ENCODE peak calls at places on chromosome 3, in nine cellular contexts. One of them, this sample, is unnamed.

GRCh38 chr3:111326144-111326995 is 215.6 kb upstream of the CD96 start:
- DNase-seq in CD8-positive, alpha-beta T cell: no peak
- DNase-seq in cardiac muscle cell: peak
- DNase-seq in CD4-positive, alpha-beta T cell: no peak
- DNase-seq in ureter: no peak
- DNase-seq in pulmonary artery endothelial cell: no peak
- DNase-seq in posterior vena cava: no peak
- DNase-seq in mucosa of gallbladder: no peak
- DNase-seq in activated T-helper 9 cell treated with anti-CD3 and anti-CD28 coated beads, Interleukin-2, amount 50 U/mL, for 16 hours: no peak
- DNase-seq in this sample: no peak

GRCh38 chr3:62723636-62724217 is 151.5 kb downstream of the CADPS start:
- DNase-seq in CD8-positive, alpha-beta T cell: no peak
- DNase-seq in cardiac muscle cell: no peak
- DNase-seq in CD4-positive, alpha-beta T cell: no peak
- DNase-seq in ureter: no peak
- DNase-seq in pulmonary artery endothelial cell: no peak
- DNase-seq in posterior vena cava: no peak
- DNase-seq in mucosa of gallbladder: no peak
- DNase-seq in activated T-helper 9 cell treated with anti-CD3 and anti-CD28 coated beads, Interleukin-2, amount 50 U/mL, for 16 hours: no peak
- DNase-seq in this sample: no peak

GRCh38 chr3:150757364-150757763 is 5.6 kb downstream of the SIAH2 start:
- DNase-seq in CD8-positive, alpha-beta T cell: no peak
- DNase-seq in cardiac muscle cell: no peak
- DNase-seq in CD4-positive, alpha-beta T cell: no peak
- DNase-seq in ureter: no peak
- DNase-seq in pulmonary artery endothelial cell: no peak
- DNase-seq in posterior vena cava: no peak
- DNase-seq in mucosa of gallbladder: no peak
- DNase-seq in activated T-helper 9 cell treated with anti-CD3 and anti-CD28 coated beads, Interleukin-2, amount 50 U/mL, for 16 hours: no peak
- DNase-seq in this sample: no peak

GRCh38 chr3:49804141-49805041 is 1.3 kb downstream of the INKA1 start:
- DNase-seq in CD8-positive, alpha-beta T cell: no peak
- DNase-seq in cardiac muscle cell: no peak
- DNase-seq in CD4-positive, alpha-beta T cell: no peak
- DNase-seq in ureter: no peak
- DNase-seq in pulmonary artery endothelial cell: no peak
- DNase-seq in posterior vena cava: no peak
- DNase-seq in mucosa of gallbladder: no peak
- DNase-seq in activated T-helper 9 cell treated with anti-CD3 and anti-CD28 coated beads, Interleukin-2, amount 50 U/mL, for 16 hours: no peak
- DNase-seq in this sample: no peak

GRCh38 chr3:44509985-44510360 is 32.5 kb upstream of the ZNF445 start:
- DNase-seq in CD8-positive, alpha-beta T cell: no peak
- DNase-seq in cardiac muscle cell: peak
- DNase-seq in CD4-positive, alpha-beta T cell: no peak
- DNase-seq in ureter: no peak
- DNase-seq in pulmonary artery endothelial cell: no peak
- DNase-seq in posterior vena cava: no peak
- DNase-seq in mucosa of gallbladder: no peak
- DNase-seq in activated T-helper 9 cell treated with anti-CD3 and anti-CD28 coated beads, Interleukin-2, amount 50 U/mL, for 16 hours: no peak
- DNase-seq in this sample: no peak

GRCh38 chr3:108511490-108511889 is 1.1 kb upstream of the MYH15 start:
- DNase-seq in CD8-positive, alpha-beta T cell: no peak
- DNase-seq in cardiac muscle cell: no peak
- DNase-seq in CD4-positive, alpha-beta T cell: no peak
- DNase-seq in ureter: no peak
- DNase-seq in pulmonary artery endothelial cell: no peak
- DNase-seq in posterior vena cava: no peak
- DNase-seq in mucosa of gallbladder: no peak
- DNase-seq in activated T-helper 9 cell treated with anti-CD3 and anti-CD28 coated beads, Interleukin-2, amount 50 U/mL, for 16 hours: no peak
- DNase-seq in this sample: no peak

GRCh38 chr3:192851821-192852352 is 65.8 kb downstream of the MB21D2 start:
- DNase-seq in CD8-positive, alpha-beta T cell: no peak
- DNase-seq in cardiac muscle cell: peak
- DNase-seq in CD4-positive, alpha-beta T cell: no peak
- DNase-seq in ureter: peak
- DNase-seq in pulmonary artery endothelial cell: peak
- DNase-seq in posterior vena cava: peak
- DNase-seq in mucosa of gallbladder: peak
- DNase-seq in activated T-helper 9 cell treated with anti-CD3 and anti-CD28 coated beads, Interleukin-2, amount 50 U/mL, for 16 hours: no peak
- DNase-seq in this sample: peak

GRCh38 chr3:128072454-128073184 is 20.4 kb downstream of the SEC61A1 start:
- DNase-seq in CD8-positive, alpha-beta T cell: peak
- DNase-seq in cardiac muscle cell: no peak
- DNase-seq in CD4-positive, alpha-beta T cell: no peak
- DNase-seq in ureter: peak
- DNase-seq in pulmonary artery endothelial cell: no peak
- DNase-seq in posterior vena cava: peak
- DNase-seq in mucosa of gallbladder: no peak
- DNase-seq in activated T-helper 9 cell treated with anti-CD3 and anti-CD28 coated beads, Interleukin-2, amount 50 U/mL, for 16 hours: no peak
- DNase-seq in this sample: no peak

GRCh38 chr3:117997201-117998049 is 1037.2 kb downstream of the IGSF11 start:
- DNase-seq in CD8-positive, alpha-beta T cell: no peak
- DNase-seq in cardiac muscle cell: peak
- DNase-seq in CD4-positive, alpha-beta T cell: no peak
- DNase-seq in ureter: peak
- DNase-seq in pulmonary artery endothelial cell: peak
- DNase-seq in posterior vena cava: peak
- DNase-seq in mucosa of gallbladder: peak
- DNase-seq in activated T-helper 9 cell treated with anti-CD3 and anti-CD28 coated beads, Interleukin-2, amount 50 U/mL, for 16 hours: no peak
- DNase-seq in this sample: peak

GRCh38 chr3:57164217-57164605 is 942 bp downstream of the IL17RD start:
- DNase-seq in CD8-positive, alpha-beta T cell: no peak
- DNase-seq in cardiac muscle cell: peak
- DNase-seq in CD4-positive, alpha-beta T cell: no peak
- DNase-seq in ureter: no peak
- DNase-seq in pulmonary artery endothelial cell: no peak
- DNase-seq in posterior vena cava: peak
- DNase-seq in mucosa of gallbladder: no peak
- DNase-seq in activated T-helper 9 cell treated with anti-CD3 and anti-CD28 coated beads, Interleukin-2, amount 50 U/mL, for 16 hours: no peak
- DNase-seq in this sample: no peak

GRCh38 chr3:176431073-176431472 is 766.2 kb downstream of the TBL1XR1 start:
- DNase-seq in CD8-positive, alpha-beta T cell: no peak
- DNase-seq in cardiac muscle cell: no peak
- DNase-seq in CD4-positive, alpha-beta T cell: no peak
- DNase-seq in ureter: no peak
- DNase-seq in pulmonary artery endothelial cell: no peak
- DNase-seq in posterior vena cava: no peak
- DNase-seq in mucosa of gallbladder: no peak
- DNase-seq in activated T-helper 9 cell treated with anti-CD3 and anti-CD28 coated beads, Interleukin-2, amount 50 U/mL, for 16 hours: no peak
- DNase-seq in this sample: no peak

GRCh38 chr3:185656321-185656840 is 70.3 kb downstream of the SENP2 start:
- DNase-seq in CD8-positive, alpha-beta T cell: no peak
- DNase-seq in cardiac muscle cell: peak
- DNase-seq in CD4-positive, alpha-beta T cell: no peak
- DNase-seq in ureter: peak
- DNase-seq in pulmonary artery endothelial cell: peak
- DNase-seq in posterior vena cava: peak
- DNase-seq in mucosa of gallbladder: peak
- DNase-seq in activated T-helper 9 cell treated with anti-CD3 and anti-CD28 coated beads, Interleukin-2, amount 50 U/mL, for 16 hours: no peak
- DNase-seq in this sample: peak

GRCh38 chr3:158532099-158532734 is 38.8 kb upstream of the MLF1 start:
- DNase-seq in CD8-positive, alpha-beta T cell: no peak
- DNase-seq in cardiac muscle cell: peak
- DNase-seq in CD4-positive, alpha-beta T cell: no peak
- DNase-seq in ureter: no peak
- DNase-seq in pulmonary artery endothelial cell: peak
- DNase-seq in posterior vena cava: no peak
- DNase-seq in mucosa of gallbladder: no peak
- DNase-seq in activated T-helper 9 cell treated with anti-CD3 and anti-CD28 coated beads, Interleukin-2, amount 50 U/mL, for 16 hours: no peak
- DNase-seq in this sample: peak

GRCh38 chr3:10780243-10780642 is 35.8 kb upstream of the SLC6A11 start:
- DNase-seq in CD8-positive, alpha-beta T cell: no peak
- DNase-seq in cardiac muscle cell: no peak
- DNase-seq in CD4-positive, alpha-beta T cell: no peak
- DNase-seq in ureter: no peak
- DNase-seq in pulmonary artery endothelial cell: no peak
- DNase-seq in posterior vena cava: no peak
- DNase-seq in mucosa of gallbladder: no peak
- DNase-seq in activated T-helper 9 cell treated with anti-CD3 and anti-CD28 coated beads, Interleukin-2, amount 50 U/mL, for 16 hours: no peak
- DNase-seq in this sample: no peak

GRCh38 chr3:124383846-124384483 is 346.3 kb upstream of the UMPS start:
- DNase-seq in CD8-positive, alpha-beta T cell: no peak
- DNase-seq in cardiac muscle cell: no peak
- DNase-seq in CD4-positive, alpha-beta T cell: no peak
- DNase-seq in ureter: no peak
- DNase-seq in pulmonary artery endothelial cell: no peak
- DNase-seq in posterior vena cava: no peak
- DNase-seq in mucosa of gallbladder: no peak
- DNase-seq in activated T-helper 9 cell treated with anti-CD3 and anti-CD28 coated beads, Interleukin-2, amount 50 U/mL, for 16 hours: no peak
- DNase-seq in this sample: no peak

GRCh38 chr3:183253961-183254815 is 1.1 kb downstream of the B3GNT5 start:
- DNase-seq in CD8-positive, alpha-beta T cell: no peak
- DNase-seq in cardiac muscle cell: peak
- DNase-seq in CD4-positive, alpha-beta T cell: no peak
- DNase-seq in ureter: no peak
- DNase-seq in pulmonary artery endothelial cell: no peak
- DNase-seq in posterior vena cava: peak
- DNase-seq in mucosa of gallbladder: no peak
- DNase-seq in activated T-helper 9 cell treated with anti-CD3 and anti-CD28 coated beads, Interleukin-2, amount 50 U/mL, for 16 hours: peak
- DNase-seq in this sample: no peak

GRCh38 chr3:81778678-81779182 is 17.3 kb upstream of the GBE1 start:
- DNase-seq in CD8-positive, alpha-beta T cell: no peak
- DNase-seq in cardiac muscle cell: peak
- DNase-seq in CD4-positive, alpha-beta T cell: no peak
- DNase-seq in ureter: no peak
- DNase-seq in pulmonary artery endothelial cell: no peak
- DNase-seq in posterior vena cava: no peak
- DNase-seq in mucosa of gallbladder: no peak
- DNase-seq in activated T-helper 9 cell treated with anti-CD3 and anti-CD28 coated beads, Interleukin-2, amount 50 U/mL, for 16 hours: no peak
- DNase-seq in this sample: no peak

GRCh38 chr3:52293491-52294319 is 6.1 kb downstream of the GLYCTK start:
- DNase-seq in CD8-positive, alpha-beta T cell: no peak
- DNase-seq in cardiac muscle cell: no peak
- DNase-seq in CD4-positive, alpha-beta T cell: no peak
- DNase-seq in ureter: no peak
- DNase-seq in pulmonary artery endothelial cell: no peak
- DNase-seq in posterior vena cava: peak
- DNase-seq in mucosa of gallbladder: no peak
- DNase-seq in activated T-helper 9 cell treated with anti-CD3 and anti-CD28 coated beads, Interleukin-2, amount 50 U/mL, for 16 hours: no peak
- DNase-seq in this sample: no peak

GRCh38 chr3:58532794-58533220 is 4.2 kb downstream of the ACOX2 start:
- DNase-seq in CD8-positive, alpha-beta T cell: peak
- DNase-seq in cardiac muscle cell: peak
- DNase-seq in CD4-positive, alpha-beta T cell: peak
- DNase-seq in ureter: peak
- DNase-seq in pulmonary artery endothelial cell: no peak
- DNase-seq in posterior vena cava: peak
- DNase-seq in mucosa of gallbladder: peak
- DNase-seq in activated T-helper 9 cell treated with anti-CD3 and anti-CD28 coated beads, Interleukin-2, amount 50 U/mL, for 16 hours: peak
- DNase-seq in this sample: no peak

GRCh38 chr3:53083496-53083895 is 37.6 kb upstream of the SFMBT1 start:
- DNase-seq in CD8-positive, alpha-beta T cell: no peak
- DNase-seq in cardiac muscle cell: peak
- DNase-seq in CD4-positive, alpha-beta T cell: no peak
- DNase-seq in ureter: no peak
- DNase-seq in pulmonary artery endothelial cell: no peak
- DNase-seq in posterior vena cava: peak
- DNase-seq in mucosa of gallbladder: no peak
- DNase-seq in activated T-helper 9 cell treated with anti-CD3 and anti-CD28 coated beads, Interleukin-2, amount 50 U/mL, for 16 hours: no peak
- DNase-seq in this sample: no peak

GRCh38 chr3:107188262-107188661 is 189.0 kb upstream of the CCDC54 start:
- DNase-seq in CD8-positive, alpha-beta T cell: no peak
- DNase-seq in cardiac muscle cell: no peak
- DNase-seq in CD4-positive, alpha-beta T cell: no peak
- DNase-seq in ureter: no peak
- DNase-seq in pulmonary artery endothelial cell: no peak
- DNase-seq in posterior vena cava: no peak
- DNase-seq in mucosa of gallbladder: no peak
- DNase-seq in activated T-helper 9 cell treated with anti-CD3 and anti-CD28 coated beads, Interleukin-2, amount 50 U/mL, for 16 hours: no peak
- DNase-seq in this sample: no peak

GRCh38 chr3:86774082-86774691 is 216.8 kb downstream of the VGLL3 start:
- DNase-seq in CD8-positive, alpha-beta T cell: no peak
- DNase-seq in cardiac muscle cell: peak
- DNase-seq in CD4-positive, alpha-beta T cell: no peak
- DNase-seq in ureter: no peak
- DNase-seq in pulmonary artery endothelial cell: no peak
- DNase-seq in posterior vena cava: no peak
- DNase-seq in mucosa of gallbladder: no peak
- DNase-seq in activated T-helper 9 cell treated with anti-CD3 and anti-CD28 coated beads, Interleukin-2, amount 50 U/mL, for 16 hours: no peak
- DNase-seq in this sample: no peak

GRCh38 chr3:14875411-14876175 is 56.8 kb downstream of the FGD5 start:
- DNase-seq in CD8-positive, alpha-beta T cell: no peak
- DNase-seq in cardiac muscle cell: no peak
- DNase-seq in CD4-positive, alpha-beta T cell: no peak
- DNase-seq in ureter: no peak
- DNase-seq in pulmonary artery endothelial cell: no peak
- DNase-seq in posterior vena cava: peak
- DNase-seq in mucosa of gallbladder: no peak
- DNase-seq in activated T-helper 9 cell treated with anti-CD3 and anti-CD28 coated beads, Interleukin-2, amount 50 U/mL, for 16 hours: no peak
- DNase-seq in this sample: no peak